ENCODE peak calls at places on chromosomes 3 and 15, in four cellular contexts. S, K, O and L are unnamed samples.

GRCh38 chr15:38861108-38861507 is 296.5 kb upstream of the RASGRP1 start:
- DNase-seq in S (no peak), K (no peak), O (no peak), L (no peak)

GRCh38 chr15:77659350-77660321 is 26.9 kb upstream of the LINGO1 start:
- DNase-seq in S (peak; percentile 9), K (peak; percentile 85), O (peak; percentile 74), L (peak; percentile 79)

GRCh38 chr3:42501681-42502428 is 588 bp upstream of the VIPR1 start:
- DNase-seq in S (no peak), K (peak; percentile 44), O (peak; percentile 49), L (peak; percentile 48)

GRCh38 chr3:14725015-14725431 is 50.1 kb downstream of the C3orf20 start:
- DNase-seq in S (peak; percentile 6), K (no peak), O (no peak), L (no peak)

GRCh38 chr3:138434276-138434874 is at the start of gene ESYT3:
- DNase-seq in S (no peak), K (no peak), O (peak; percentile 89), L (peak; percentile 80)

GRCh38 chr15:48984811-48985352 is 21.2 kb upstream of the SHC4 start:
- DNase-seq in S (no peak), K (no peak), O (no peak), L (no peak)

GRCh38 chr3:38168151-38168987 is 3.0 kb downstream of the OXSR1 start:
- DNase-seq in S (no peak), K (no peak), O (peak; percentile 26), L (no peak)

GRCh38 chr15:23797747-23798157 is 110.6 kb upstream of the NDN start:
- DNase-seq in S (no peak), K (no peak), O (no peak), L (no peak)

GRCh38 chr15:99253381-99254090 is 2.3 kb downstream of the LRRC28 start:
- DNase-seq in S (peak; percentile 19), K (no peak), O (no peak), L (no peak)